ENCODE peak calls at places on chromosomes 4 and X, in four cellular contexts. N, V, W and A are unnamed samples.

GRCh38 chr4:150258569-150258968 is 180.3 kb downstream of the DCLK2 start:
- DNase-seq in V (no peak), N (no peak), W (no peak), A (no peak)

GRCh38 chr4:7428261-7429068 is 6.3 kb downstream of the PSAPL1 start:
- DNase-seq in V (no peak), W (no peak), N (no peak), A (no peak)

GRCh38 chr4:177442623-177443155 is 452 bp upstream of the AGA start:
- DNase-seq in W (no peak), V (peak), N (peak), A (no peak)

GRCh38 chr4:2043396-2044118 is 15.6 kb upstream of the NAT8L start:
- DNase-seq in V (no peak), N (no peak), W (no peak), A (peak)

GRCh38 chr4:107183155-107183774 is 147.2 kb upstream of the DKK2 start:
- DNase-seq in W (peak), N (peak), V (peak), A (no peak)

GRCh38 chrX:39848900-39849299 is 248.9 kb downstream of the BCOR start:
- DNase-seq in V (no peak), N (no peak), W (no peak), A (no peak)

GRCh38 chrX:18789916-18790315 is 82.5 kb downstream of the PPEF1 start:
- DNase-seq in V (no peak), W (no peak), N (no peak), A (no peak)

GRCh38 chr4:40241936-40242590 is 45.2 kb downstream of the RHOH start:
- DNase-seq in N (no peak), V (no peak), W (no peak), A (no peak)

GRCh38 chr4:162497564-162498167 is 333.9 kb upstream of the FSTL5 start:
- DNase-seq in W (no peak), N (peak), V (peak), A (no peak)

GRCh38 chrX:149610511-149610910 is 15.4 kb upstream of the HSFX2 start:
- DNase-seq in W (no peak), V (no peak), N (no peak), A (no peak)

GRCh38 chrX:137031517-137032377 is 2.0 kb downstream of the GPR101 start:
- DNase-seq in W (no peak), V (no peak), N (peak), A (peak)

GRCh38 chrX:153964105-153964504 is 7.5 kb downstream of the HCFC1 start:
- DNase-seq in N (no peak), V (no peak), W (no peak), A (no peak)

GRCh38 chrX:38612281-38612680 is 50.9 kb downstream of the TSPAN7 start:
- DNase-seq in V (no peak), W (no peak), N (no peak), A (no peak)